ENCODE peak calls at places on chromosomes 11 and 22, in seven cellular contexts. M, H, N, G, Q, O and J are unnamed samples.

GRCh38 chr11:79762271-79762935 is 321.6 kb upstream of the TENM4 start:
- DNase-seq in M (no peak), H (no peak), N (no peak), G (no peak), Q (no peak), O (no peak), J (peak)

GRCh38 chr22:20223421-20224245 is 44.5 kb downstream of the RTN4R start:
- DNase-seq in M (no peak), H (no peak), N (no peak), G (no peak), Q (no peak), O (no peak), J (no peak)

GRCh38 chr22:49624421-49625177 is 203.1 kb downstream of the BRD1 start:
- DNase-seq in M (no peak), H (no peak), N (no peak), G (peak), Q (no peak), O (no peak), J (no peak)

GRCh38 chr11:92886243-92886905 is 83.1 kb upstream of the MTNR1B start:
- DNase-seq in M (peak), H (peak), N (peak), G (no peak), Q (peak), O (no peak), J (peak)

GRCh38 chr22:17396531-17396930 is 27.3 kb downstream of the CECR2 start:
- DNase-seq in M (no peak), H (no peak), N (no peak), G (no peak), Q (no peak), O (no peak), J (no peak)

GRCh38 chr11:33899383-33900037 is 7.6 kb upstream of the LMO2 start:
- DNase-seq in M (no peak), H (no peak), N (peak), G (no peak), Q (peak), O (no peak), J (peak)

GRCh38 chr11:11843233-11843632 is 1.5 kb downstream of the USP47 start:
- DNase-seq in M (no peak), H (peak), N (peak), G (no peak), Q (peak), O (no peak), J (no peak)

GRCh38 chr11:93740031-93740801 is 1.1 kb downstream of the TAF1D start:
- DNase-seq in M (peak), H (no peak), N (no peak), G (no peak), Q (peak), O (no peak), J (peak)

GRCh38 chr11:119419246-119419645 is 3.7 kb downstream of the THY1 start:
- DNase-seq in M (no peak), H (no peak), N (no peak), G (no peak), Q (no peak), O (no peak), J (no peak)

GRCh38 chr11:3710485-3711259 is 39.5 kb upstream of the CHRNA10 start:
- DNase-seq in M (no peak), H (no peak), N (no peak), G (no peak), Q (peak), O (no peak), J (no peak)

GRCh38 chr11:16809901-16810668 is 71.6 kb downstream of the C11orf58 start:
- DNase-seq in M (no peak), H (peak), N (peak), G (no peak), Q (peak), O (peak), J (no peak)

GRCh38 chr11:44348114-44348513 is 38.2 kb upstream of the ALX4 start:
- DNase-seq in M (no peak), H (no peak), N (no peak), G (no peak), Q (no peak), O (no peak), J (no peak)

GRCh38 chr11:132234878-132235277 is 864.5 kb downstream of the NTM start:
- DNase-seq in M (no peak), H (peak), N (no peak), G (no peak), Q (peak), O (no peak), J (peak)

GRCh38 chr22:37184816-37185541 is 3.1 kb downstream of the C1QTNF6 start:
- DNase-seq in M (no peak), H (no peak), N (no peak), G (peak), Q (no peak), O (no peak), J (no peak)

GRCh38 chr11:79458712-79459111 is 17.9 kb upstream of the TENM4 start:
- DNase-seq in M (no peak), H (no peak), N (no peak), G (no peak), Q (no peak), O (no peak), J (no peak)

GRCh38 chr11:110829873-110830272 is 117.6 kb upstream of the ARHGAP20 start:
- DNase-seq in M (no peak), H (no peak), N (no peak), G (no peak), Q (no peak), O (no peak), J (no peak)

GRCh38 chr11:79940165-79940564 is 499.3 kb upstream of the TENM4 start:
- DNase-seq in M (no peak), H (no peak), N (no peak), G (no peak), Q (no peak), O (no peak), J (no peak)

GRCh38 chr11:123601136-123601535 is 53.3 kb downstream of the SCN3B start:
- DNase-seq in M (no peak), H (no peak), N (no peak), G (no peak), Q (peak), O (no peak), J (no peak)

GRCh38 chr11:67204837-67205236 is 61.4 kb upstream of the GRK2 start:
- DNase-seq in M (no peak), H (no peak), N (no peak), G (no peak), Q (no peak), O (no peak), J (no peak)

GRCh38 chr11:123482225-123482624 is 52.2 kb downstream of the GRAMD1B start:
- DNase-seq in M (no peak), H (no peak), N (no peak), G (no peak), Q (peak), O (no peak), J (no peak)

GRCh38 chr22:45589556-45589955 is 82.1 kb upstream of the ATXN10 start:
- DNase-seq in M (no peak), H (no peak), N (no peak), G (no peak), Q (no peak), O (no peak), J (no peak)

GRCh38 chr22:38843716-38844660 is at the start of gene NPTXR:
- DNase-seq in M (peak), H (peak), N (no peak), G (no peak), Q (peak), O (peak), J (no peak)

GRCh38 chr22:20033045-20033706 is 12.3 kb downstream of the TANGO2 start:
- DNase-seq in M (no peak), H (peak), N (no peak), G (peak), Q (no peak), O (peak), J (no peak)